ENCODE peak calls at places on chromosomes 12 and 14, in four cellular contexts. S is WTC11, N is K562, V is HepG2. R is an unnamed sample.

GRCh38 chr14:101467181-101467926 is 93.9 kb upstream of the DIO3 start:
- DNase-seq in S (no peak), N (no peak), V (no peak), R (no peak)

GRCh38 chr12:123790901-123791486 is 28.9 kb downstream of the DNAH10 start:
- DNase-seq in S (no peak), N (no peak), V (no peak), R (no peak)

GRCh38 chr12:108772247-108772646 is 40.9 kb upstream of the CORO1C start:
- DNase-seq in S (no peak), N (peak), V (no peak), R (no peak)

GRCh38 chr12:20885116-20885515 is 74.6 kb downstream of the SLCO1B3 start:
- DNase-seq in S (no peak), N (no peak), V (no peak), R (no peak)

GRCh38 chr14:66939409-66939808 is 249.8 kb upstream of the GARIN2 start:
- DNase-seq in S (no peak), N (no peak), V (no peak), R (no peak)

GRCh38 chr12:19681007-19681406 is 241.7 kb downstream of the AEBP2 start:
- DNase-seq in S (peak), N (no peak), V (no peak), R (no peak)

GRCh38 chr12:48803693-48804092 is 14.6 kb upstream of the CACNB3 start:
- DNase-seq in S (no peak), N (no peak), V (no peak), R (no peak)

GRCh38 chr14:50772361-50772760 is 58.6 kb downstream of the NIN start:
- DNase-seq in S (no peak), N (no peak), V (no peak), R (no peak)

GRCh38 chr14:70254476-70254961 is 65.8 kb upstream of the SLC8A3 start:
- DNase-seq in S (peak), N (peak), V (peak), R (peak)

GRCh38 chr12:121793501-121793835 is at the start of gene RHOF:
- DNase-seq in S (peak), N (peak), V (no peak), R (peak)

GRCh38 chr14:28488658-28489057 is 277.9 kb upstream of the FOXG1 start:
- DNase-seq in S (no peak), N (no peak), V (no peak), R (no peak)

GRCh38 chr14:102182190-102182589 is 42.5 kb downstream of the WDR20 start:
- DNase-seq in S (no peak), N (no peak), V (no peak), R (no peak)

GRCh38 chr14:99995700-99996356 is 69.4 kb upstream of the EVL start:
- DNase-seq in S (peak), N (peak), V (peak), R (peak)
- TF ChIP-seq ELF4 in S (no peak), N (no peak), V (no peak), R (no peak)

GRCh38 chr14:54589843-54590242 is 22.9 kb downstream of the SAMD4A start:
- DNase-seq in S (no peak), N (no peak), V (no peak), R (no peak)
- TF ChIP-seq ELF4 in S (no peak), N (no peak), V (no peak), R (no peak)

DNA sequence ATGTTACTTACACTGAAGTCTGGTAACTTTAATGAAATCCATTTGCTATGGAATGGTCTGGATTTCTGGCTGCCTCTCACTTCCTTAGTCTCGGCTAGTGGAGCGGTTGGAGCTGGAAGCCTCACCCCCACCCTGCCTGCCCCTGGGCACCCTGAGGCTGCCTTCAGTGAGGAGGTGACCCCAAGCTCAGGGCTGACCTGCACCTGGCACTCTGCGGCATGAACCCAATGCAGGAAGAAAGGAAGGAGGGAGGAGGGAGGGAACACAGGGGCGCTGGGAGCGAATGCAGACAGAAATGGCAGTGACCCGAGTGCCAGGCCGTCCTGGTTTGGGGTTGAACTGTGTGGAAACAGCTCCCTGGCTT is 353.1 kb downstream of the TMEM121 start:
- DNase-seq in S (peak), N (no peak), V (no peak), R (no peak)
- TF ChIP-seq ELF4 in S (no peak), N (no peak), V (no peak), R (no peak)

DNA sequence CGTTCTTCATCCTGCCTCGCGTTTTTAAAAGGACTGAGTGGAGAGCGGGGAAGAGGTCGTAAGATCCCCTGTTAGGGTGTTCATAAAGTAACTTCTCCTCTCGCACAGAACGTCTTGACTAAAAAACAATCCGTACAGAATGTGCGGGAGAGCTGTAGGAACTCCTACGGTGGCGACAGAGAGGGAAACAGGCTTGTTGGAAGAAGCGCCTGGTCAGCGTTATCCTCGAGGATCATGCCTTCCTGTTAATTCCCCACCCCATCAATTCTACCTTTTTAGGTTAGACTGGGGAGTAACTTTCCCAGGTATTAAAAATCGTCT is 395 bp upstream of the WASHC4 start:
- DNase-seq in S (no peak), N (peak), V (no peak), R (no peak)
- TF ChIP-seq ELF4 in S (no peak), N (no peak), V (no peak), R (no peak)

DNA sequence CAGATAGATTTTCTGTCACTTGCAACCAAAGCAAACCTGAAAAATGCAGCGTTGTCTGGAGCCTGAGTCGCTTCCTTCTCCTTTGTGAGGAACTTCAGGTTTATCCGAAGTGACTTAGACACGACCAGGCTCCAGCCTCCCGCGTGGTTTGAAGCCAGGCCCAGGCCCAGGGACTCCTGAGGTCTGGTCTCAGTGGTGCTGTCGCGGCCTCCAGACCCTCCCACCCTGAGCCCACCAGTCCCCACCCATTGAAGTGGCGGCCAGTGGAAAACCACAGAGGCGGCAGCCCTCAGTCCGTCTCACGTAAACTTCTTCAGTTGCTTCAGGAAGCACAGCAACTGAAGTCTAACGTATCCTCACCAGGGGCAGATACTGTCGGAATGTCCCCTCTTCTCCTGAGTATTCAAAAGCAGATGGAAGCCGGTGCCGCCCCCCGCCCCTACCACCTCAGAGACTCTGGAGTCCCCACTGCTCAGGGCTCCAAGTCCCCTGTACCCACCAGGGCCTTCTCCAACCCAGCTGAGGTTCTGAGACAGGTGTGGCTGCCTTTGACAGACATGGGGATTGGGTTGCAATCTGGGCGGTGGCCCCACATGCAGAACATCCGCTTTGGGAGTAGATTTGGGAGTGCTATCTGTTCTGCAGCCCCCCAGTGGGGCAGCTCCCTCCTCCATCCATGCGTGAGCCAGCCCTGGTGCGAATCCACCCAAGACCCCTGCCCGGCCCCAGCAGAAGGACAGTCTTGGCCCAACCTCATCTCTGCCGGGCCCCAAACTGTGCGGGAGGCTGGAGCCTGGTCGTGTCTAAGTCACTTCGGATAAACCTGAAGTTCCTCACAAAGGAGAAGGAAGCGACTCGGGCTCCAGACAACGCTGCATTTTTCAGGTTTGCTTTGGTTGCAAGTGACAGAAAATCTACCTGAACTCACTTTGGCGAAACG is 26.6 kb upstream of the GALNT9 start:
- DNase-seq in S (no peak), N (no peak), V (no peak), R (no peak)
- TF ChIP-seq ELF4 in S (no peak), N (no peak), V (no peak), R (no peak)

GRCh38 chr14:35441160-35441559 is 36.6 kb upstream of the NFKBIA start:
- DNase-seq in S (no peak), N (no peak), V (no peak), R (no peak)

GRCh38 chr14:35435177-35435576 is 30.6 kb upstream of the NFKBIA start:
- DNase-seq in S (no peak), N (no peak), V (no peak), R (no peak)

GRCh38 chr14:35444104-35444503 is 39.6 kb upstream of the NFKBIA start:
- DNase-seq in S (no peak), N (no peak), V (no peak), R (no peak)

GRCh38 chr14:35438910-35439713 is 34.6 kb upstream of the NFKBIA start:
- DNase-seq in S (no peak), N (no peak), V (peak), R (peak)
- TF ChIP-seq ELF4 in S (no peak), N (no peak), V (no peak), R (no peak)